ENCODE peak calls at places on chromosomes 1 and 21, in ten cellular contexts. One of them, this sample, is unnamed.

GRCh38 chr1:16978589-16979474 is 1.6 kb downstream of the MFAP2 start:
- DNase-seq in lower leg skin: peak
- DNase-seq in GM10248: no peak
- DNase-seq in cardiac muscle cell: no peak
- DNase-seq in HEK293T: no peak
- DNase-seq in NT2/D1: no peak
- DNase-seq in stimulated activated CD8-positive, alpha-beta memory T cell treated with anti-CD3 and anti-CD28 coated beads, Interleukin-15, amount 100 ng/mL, for 24 hours: no peak
- DNase-seq in fibroblast of mammary gland: peak
- DNase-seq in heart left ventricle: peak
- DNase-seq in esophagus muscularis mucosa: no peak
- DNase-seq in this sample: no peak

GRCh38 chr1:59116920-59117542 is 179.9 kb upstream of the FGGY start:
- DNase-seq in lower leg skin: no peak
- DNase-seq in GM10248: no peak
- DNase-seq in cardiac muscle cell: no peak
- DNase-seq in HEK293T: no peak
- DNase-seq in NT2/D1: peak
- DNase-seq in stimulated activated CD8-positive, alpha-beta memory T cell treated with anti-CD3 and anti-CD28 coated beads, Interleukin-15, amount 100 ng/mL, for 24 hours: no peak
- DNase-seq in fibroblast of mammary gland: peak
- DNase-seq in heart left ventricle: no peak
- DNase-seq in esophagus muscularis mucosa: peak
- DNase-seq in this sample: no peak

GRCh38 chr1:22428672-22429071 is 23.0 kb upstream of the ZBTB40 start:
- DNase-seq in lower leg skin: no peak
- DNase-seq in GM10248: peak
- DNase-seq in cardiac muscle cell: peak
- DNase-seq in HEK293T: peak
- DNase-seq in NT2/D1: no peak
- DNase-seq in stimulated activated CD8-positive, alpha-beta memory T cell treated with anti-CD3 and anti-CD28 coated beads, Interleukin-15, amount 100 ng/mL, for 24 hours: no peak
- DNase-seq in fibroblast of mammary gland: peak
- DNase-seq in heart left ventricle: no peak
- DNase-seq in esophagus muscularis mucosa: peak
- DNase-seq in this sample: no peak

GRCh38 chr1:193656841-193657240 is 470.4 kb upstream of the B3GALT2 start:
- DNase-seq in lower leg skin: no peak
- DNase-seq in GM10248: no peak
- DNase-seq in cardiac muscle cell: no peak
- DNase-seq in HEK293T: no peak
- DNase-seq in NT2/D1: no peak
- DNase-seq in stimulated activated CD8-positive, alpha-beta memory T cell treated with anti-CD3 and anti-CD28 coated beads, Interleukin-15, amount 100 ng/mL, for 24 hours: no peak
- DNase-seq in fibroblast of mammary gland: no peak
- DNase-seq in heart left ventricle: no peak
- DNase-seq in esophagus muscularis mucosa: no peak
- DNase-seq in this sample: no peak

GRCh38 chr1:215631040-215631439 is 63.9 kb downstream of the KCTD3 start:
- DNase-seq in lower leg skin: no peak
- DNase-seq in GM10248: no peak
- DNase-seq in cardiac muscle cell: no peak
- DNase-seq in HEK293T: no peak
- DNase-seq in NT2/D1: no peak
- DNase-seq in stimulated activated CD8-positive, alpha-beta memory T cell treated with anti-CD3 and anti-CD28 coated beads, Interleukin-15, amount 100 ng/mL, for 24 hours: no peak
- DNase-seq in fibroblast of mammary gland: no peak
- DNase-seq in heart left ventricle: no peak
- DNase-seq in esophagus muscularis mucosa: no peak
- DNase-seq in this sample: no peak

GRCh38 chr1:222043444-222044292 is 301.8 kb upstream of the DUSP10 start:
- DNase-seq in lower leg skin: no peak
- DNase-seq in GM10248: no peak
- DNase-seq in cardiac muscle cell: no peak
- DNase-seq in HEK293T: no peak
- DNase-seq in NT2/D1: no peak
- DNase-seq in stimulated activated CD8-positive, alpha-beta memory T cell treated with anti-CD3 and anti-CD28 coated beads, Interleukin-15, amount 100 ng/mL, for 24 hours: no peak
- DNase-seq in fibroblast of mammary gland: peak
- DNase-seq in heart left ventricle: peak
- DNase-seq in esophagus muscularis mucosa: no peak
- DNase-seq in this sample: no peak

GRCh38 chr1:1118011-1118892 is 2.4 kb upstream of the C1orf159 start:
- DNase-seq in lower leg skin: no peak
- DNase-seq in GM10248: no peak
- DNase-seq in cardiac muscle cell: no peak
- DNase-seq in HEK293T: no peak
- DNase-seq in NT2/D1: no peak
- DNase-seq in stimulated activated CD8-positive, alpha-beta memory T cell treated with anti-CD3 and anti-CD28 coated beads, Interleukin-15, amount 100 ng/mL, for 24 hours: no peak
- DNase-seq in fibroblast of mammary gland: no peak
- DNase-seq in heart left ventricle: peak
- DNase-seq in esophagus muscularis mucosa: peak
- DNase-seq in this sample: no peak

GRCh38 chr1:161484613-161485012 is 20.6 kb upstream of the FCGR2A start:
- DNase-seq in lower leg skin: no peak
- DNase-seq in GM10248: no peak
- DNase-seq in cardiac muscle cell: no peak
- DNase-seq in HEK293T: no peak
- DNase-seq in NT2/D1: no peak
- DNase-seq in stimulated activated CD8-positive, alpha-beta memory T cell treated with anti-CD3 and anti-CD28 coated beads, Interleukin-15, amount 100 ng/mL, for 24 hours: no peak
- DNase-seq in fibroblast of mammary gland: peak
- DNase-seq in heart left ventricle: no peak
- DNase-seq in esophagus muscularis mucosa: no peak
- DNase-seq in this sample: no peak

GRCh38 chr1:237863234-237863633 is 27.5 kb downstream of the ZP4 start:
- DNase-seq in lower leg skin: no peak
- DNase-seq in GM10248: no peak
- DNase-seq in cardiac muscle cell: no peak
- DNase-seq in HEK293T: no peak
- DNase-seq in NT2/D1: no peak
- DNase-seq in stimulated activated CD8-positive, alpha-beta memory T cell treated with anti-CD3 and anti-CD28 coated beads, Interleukin-15, amount 100 ng/mL, for 24 hours: no peak
- DNase-seq in fibroblast of mammary gland: no peak
- DNase-seq in heart left ventricle: no peak
- DNase-seq in esophagus muscularis mucosa: no peak
- DNase-seq in this sample: no peak

GRCh38 chr1:192907545-192908243 is 98.9 kb downstream of the RGS2 start:
- DNase-seq in lower leg skin: no peak
- DNase-seq in GM10248: no peak
- DNase-seq in cardiac muscle cell: no peak
- DNase-seq in HEK293T: no peak
- DNase-seq in NT2/D1: no peak
- DNase-seq in stimulated activated CD8-positive, alpha-beta memory T cell treated with anti-CD3 and anti-CD28 coated beads, Interleukin-15, amount 100 ng/mL, for 24 hours: no peak
- DNase-seq in fibroblast of mammary gland: peak
- DNase-seq in heart left ventricle: no peak
- DNase-seq in esophagus muscularis mucosa: no peak
- DNase-seq in this sample: no peak

GRCh38 chr1:156458181-156458503 is 42.4 kb downstream of the MEF2D start:
- DNase-seq in lower leg skin: no peak
- DNase-seq in GM10248: no peak
- DNase-seq in cardiac muscle cell: no peak
- DNase-seq in HEK293T: no peak
- DNase-seq in NT2/D1: no peak
- DNase-seq in stimulated activated CD8-positive, alpha-beta memory T cell treated with anti-CD3 and anti-CD28 coated beads, Interleukin-15, amount 100 ng/mL, for 24 hours: no peak
- DNase-seq in fibroblast of mammary gland: peak
- DNase-seq in heart left ventricle: no peak
- DNase-seq in esophagus muscularis mucosa: no peak
- DNase-seq in this sample: no peak

GRCh38 chr1:208455821-208456220 is 211.6 kb upstream of the PLXNA2 start:
- DNase-seq in lower leg skin: no peak
- DNase-seq in GM10248: no peak
- DNase-seq in cardiac muscle cell: no peak
- DNase-seq in HEK293T: no peak
- DNase-seq in NT2/D1: no peak
- DNase-seq in stimulated activated CD8-positive, alpha-beta memory T cell treated with anti-CD3 and anti-CD28 coated beads, Interleukin-15, amount 100 ng/mL, for 24 hours: no peak
- DNase-seq in fibroblast of mammary gland: peak
- DNase-seq in heart left ventricle: no peak
- DNase-seq in esophagus muscularis mucosa: no peak
- DNase-seq in this sample: no peak

GRCh38 chr1:24992761-24993211 is 62.7 kb upstream of the RUNX3 start:
- DNase-seq in lower leg skin: no peak
- DNase-seq in GM10248: no peak
- DNase-seq in cardiac muscle cell: no peak
- DNase-seq in HEK293T: no peak
- DNase-seq in NT2/D1: no peak
- DNase-seq in stimulated activated CD8-positive, alpha-beta memory T cell treated with anti-CD3 and anti-CD28 coated beads, Interleukin-15, amount 100 ng/mL, for 24 hours: no peak
- DNase-seq in fibroblast of mammary gland: no peak
- DNase-seq in heart left ventricle: no peak
- DNase-seq in esophagus muscularis mucosa: no peak
- DNase-seq in this sample: no peak

GRCh38 chr1:209062081-209062480 is 521.4 kb upstream of the CAMK1G start:
- DNase-seq in lower leg skin: no peak
- DNase-seq in GM10248: no peak
- DNase-seq in cardiac muscle cell: no peak
- DNase-seq in HEK293T: no peak
- DNase-seq in NT2/D1: no peak
- DNase-seq in stimulated activated CD8-positive, alpha-beta memory T cell treated with anti-CD3 and anti-CD28 coated beads, Interleukin-15, amount 100 ng/mL, for 24 hours: no peak
- DNase-seq in fibroblast of mammary gland: no peak
- DNase-seq in heart left ventricle: no peak
- DNase-seq in esophagus muscularis mucosa: no peak
- DNase-seq in this sample: no peak

GRCh38 chr1:203051841-203052324 is 25.6 kb downstream of the PPFIA4 start:
- DNase-seq in lower leg skin: no peak
- DNase-seq in GM10248: no peak
- DNase-seq in cardiac muscle cell: no peak
- DNase-seq in HEK293T: no peak
- DNase-seq in NT2/D1: no peak
- DNase-seq in stimulated activated CD8-positive, alpha-beta memory T cell treated with anti-CD3 and anti-CD28 coated beads, Interleukin-15, amount 100 ng/mL, for 24 hours: no peak
- DNase-seq in fibroblast of mammary gland: no peak
- DNase-seq in heart left ventricle: no peak
- DNase-seq in esophagus muscularis mucosa: no peak
- DNase-seq in this sample: no peak

GRCh38 chr1:232725303-232726047 is 79.7 kb upstream of the MAP10 start:
- DNase-seq in lower leg skin: no peak
- DNase-seq in GM10248: no peak
- DNase-seq in cardiac muscle cell: no peak
- DNase-seq in HEK293T: no peak
- DNase-seq in NT2/D1: no peak
- DNase-seq in stimulated activated CD8-positive, alpha-beta memory T cell treated with anti-CD3 and anti-CD28 coated beads, Interleukin-15, amount 100 ng/mL, for 24 hours: no peak
- DNase-seq in fibroblast of mammary gland: no peak
- DNase-seq in heart left ventricle: no peak
- DNase-seq in esophagus muscularis mucosa: no peak
- DNase-seq in this sample: no peak

GRCh38 chr1:181784039-181784683 is 277.4 kb downstream of the ZNF648 start:
- DNase-seq in lower leg skin: no peak
- DNase-seq in GM10248: no peak
- DNase-seq in cardiac muscle cell: no peak
- DNase-seq in HEK293T: no peak
- DNase-seq in NT2/D1: no peak
- DNase-seq in stimulated activated CD8-positive, alpha-beta memory T cell treated with anti-CD3 and anti-CD28 coated beads, Interleukin-15, amount 100 ng/mL, for 24 hours: no peak
- DNase-seq in fibroblast of mammary gland: no peak
- DNase-seq in heart left ventricle: no peak
- DNase-seq in esophagus muscularis mucosa: no peak
- DNase-seq in this sample: no peak

GRCh38 chr1:112033422-112034120 is 44.1 kb upstream of the KCND3 start:
- DNase-seq in lower leg skin: no peak
- DNase-seq in GM10248: no peak
- DNase-seq in cardiac muscle cell: no peak
- DNase-seq in HEK293T: no peak
- DNase-seq in NT2/D1: no peak
- DNase-seq in stimulated activated CD8-positive, alpha-beta memory T cell treated with anti-CD3 and anti-CD28 coated beads, Interleukin-15, amount 100 ng/mL, for 24 hours: no peak
- DNase-seq in fibroblast of mammary gland: no peak
- DNase-seq in heart left ventricle: no peak
- DNase-seq in esophagus muscularis mucosa: no peak
- DNase-seq in this sample: no peak

GRCh38 chr1:180244840-180245239 is 14.8 kb downstream of the LHX4 start:
- DNase-seq in lower leg skin: no peak
- DNase-seq in GM10248: no peak
- DNase-seq in cardiac muscle cell: no peak
- DNase-seq in HEK293T: no peak
- DNase-seq in NT2/D1: no peak
- DNase-seq in stimulated activated CD8-positive, alpha-beta memory T cell treated with anti-CD3 and anti-CD28 coated beads, Interleukin-15, amount 100 ng/mL, for 24 hours: no peak
- DNase-seq in fibroblast of mammary gland: no peak
- DNase-seq in heart left ventricle: no peak
- DNase-seq in esophagus muscularis mucosa: no peak
- DNase-seq in this sample: no peak

GRCh38 chr1:164823486-164824279 is 264.7 kb downstream of the PBX1 start:
- DNase-seq in lower leg skin: no peak
- DNase-seq in GM10248: no peak
- DNase-seq in cardiac muscle cell: peak
- DNase-seq in HEK293T: no peak
- DNase-seq in NT2/D1: no peak
- DNase-seq in stimulated activated CD8-positive, alpha-beta memory T cell treated with anti-CD3 and anti-CD28 coated beads, Interleukin-15, amount 100 ng/mL, for 24 hours: no peak
- DNase-seq in fibroblast of mammary gland: peak
- DNase-seq in heart left ventricle: no peak
- DNase-seq in esophagus muscularis mucosa: no peak
- DNase-seq in this sample: no peak

GRCh38 chr1:34312359-34312758 is 135.7 kb downstream of the C1orf94 start:
- DNase-seq in lower leg skin: no peak
- DNase-seq in GM10248: no peak
- DNase-seq in cardiac muscle cell: no peak
- DNase-seq in HEK293T: no peak
- DNase-seq in NT2/D1: no peak
- DNase-seq in stimulated activated CD8-positive, alpha-beta memory T cell treated with anti-CD3 and anti-CD28 coated beads, Interleukin-15, amount 100 ng/mL, for 24 hours: no peak
- DNase-seq in fibroblast of mammary gland: no peak
- DNase-seq in heart left ventricle: no peak
- DNase-seq in esophagus muscularis mucosa: no peak
- DNase-seq in this sample: no peak

GRCh38 chr1:47991187-47991586 is 6.0 kb downstream of the TRABD2B start:
- DNase-seq in lower leg skin: no peak
- DNase-seq in GM10248: no peak
- DNase-seq in cardiac muscle cell: no peak
- DNase-seq in HEK293T: peak
- DNase-seq in NT2/D1: no peak
- DNase-seq in stimulated activated CD8-positive, alpha-beta memory T cell treated with anti-CD3 and anti-CD28 coated beads, Interleukin-15, amount 100 ng/mL, for 24 hours: no peak
- DNase-seq in fibroblast of mammary gland: peak
- DNase-seq in heart left ventricle: no peak
- DNase-seq in esophagus muscularis mucosa: no peak
- DNase-seq in this sample: no peak

GRCh38 chr1:166849135-166849534 is 9.9 kb downstream of the POGK start:
- DNase-seq in lower leg skin: no peak
- DNase-seq in GM10248: no peak
- DNase-seq in cardiac muscle cell: no peak
- DNase-seq in HEK293T: no peak
- DNase-seq in NT2/D1: no peak
- DNase-seq in stimulated activated CD8-positive, alpha-beta memory T cell treated with anti-CD3 and anti-CD28 coated beads, Interleukin-15, amount 100 ng/mL, for 24 hours: no peak
- DNase-seq in fibroblast of mammary gland: no peak
- DNase-seq in heart left ventricle: no peak
- DNase-seq in esophagus muscularis mucosa: no peak
- DNase-seq in this sample: no peak

GRCh38 chr1:58439946-58440345 is 106.6 kb downstream of the OMA1 start:
- DNase-seq in lower leg skin: no peak
- DNase-seq in GM10248: no peak
- DNase-seq in cardiac muscle cell: no peak
- DNase-seq in HEK293T: no peak
- DNase-seq in NT2/D1: no peak
- DNase-seq in stimulated activated CD8-positive, alpha-beta memory T cell treated with anti-CD3 and anti-CD28 coated beads, Interleukin-15, amount 100 ng/mL, for 24 hours: no peak
- DNase-seq in fibroblast of mammary gland: no peak
- DNase-seq in heart left ventricle: no peak
- DNase-seq in esophagus muscularis mucosa: no peak
- DNase-seq in this sample: no peak

GRCh38 chr1:187985145-187985896 is 1156.6 kb downstream of the PLA2G4A start:
- DNase-seq in lower leg skin: no peak
- DNase-seq in GM10248: no peak
- DNase-seq in cardiac muscle cell: no peak
- DNase-seq in HEK293T: no peak
- DNase-seq in NT2/D1: no peak
- DNase-seq in stimulated activated CD8-positive, alpha-beta memory T cell treated with anti-CD3 and anti-CD28 coated beads, Interleukin-15, amount 100 ng/mL, for 24 hours: no peak
- DNase-seq in fibroblast of mammary gland: no peak
- DNase-seq in heart left ventricle: no peak
- DNase-seq in esophagus muscularis mucosa: no peak
- DNase-seq in this sample: no peak

GRCh38 chr1:87240661-87241285 is 87.9 kb upstream of the LMO4 start:
- DNase-seq in lower leg skin: no peak
- DNase-seq in GM10248: no peak
- DNase-seq in cardiac muscle cell: no peak
- DNase-seq in HEK293T: no peak
- DNase-seq in NT2/D1: no peak
- DNase-seq in stimulated activated CD8-positive, alpha-beta memory T cell treated with anti-CD3 and anti-CD28 coated beads, Interleukin-15, amount 100 ng/mL, for 24 hours: no peak
- DNase-seq in fibroblast of mammary gland: no peak
- DNase-seq in heart left ventricle: no peak
- DNase-seq in esophagus muscularis mucosa: no peak
- DNase-seq in this sample: no peak

GRCh38 chr21:37087188-37087587 is 14.1 kb downstream of the TTC3 start:
- DNase-seq in lower leg skin: no peak
- DNase-seq in GM10248: no peak
- DNase-seq in cardiac muscle cell: peak
- DNase-seq in HEK293T: peak
- DNase-seq in NT2/D1: no peak
- DNase-seq in stimulated activated CD8-positive, alpha-beta memory T cell treated with anti-CD3 and anti-CD28 coated beads, Interleukin-15, amount 100 ng/mL, for 24 hours: no peak
- DNase-seq in fibroblast of mammary gland: peak
- DNase-seq in heart left ventricle: no peak
- DNase-seq in esophagus muscularis mucosa: no peak
- DNase-seq in this sample: no peak

GRCh38 chr1:11729498-11730428 is 6.2 kb upstream of the AGTRAP start:
- DNase-seq in lower leg skin: no peak
- DNase-seq in GM10248: no peak
- DNase-seq in cardiac muscle cell: no peak
- DNase-seq in HEK293T: no peak
- DNase-seq in NT2/D1: no peak
- DNase-seq in stimulated activated CD8-positive, alpha-beta memory T cell treated with anti-CD3 and anti-CD28 coated beads, Interleukin-15, amount 100 ng/mL, for 24 hours: no peak
- DNase-seq in fibroblast of mammary gland: no peak
- DNase-seq in heart left ventricle: no peak
- DNase-seq in esophagus muscularis mucosa: no peak
- DNase-seq in this sample: no peak

This sample was measured in D721Med.